ENCODE peak calls at places on chromosomes 12 and 14, in nine cellular contexts. One of them, this sample, is unnamed. For H3K36me3 and H3K4me1, the result is how much of the 10 kb centered on the place peaks cover.

GRCh38 chr12:117279606-117280005 is 81.8 kb downstream of the NOS1 start:
- DNase-seq in transverse colon: no peak
- DNase-seq in sigmoid colon: no peak
- DNase-seq in GM12878: no peak
- DNase-seq in GM23338: peak
- DNase-seq in HepG2: no peak
- DNase-seq in stomach: no peak
- DNase-seq in breast epithelium: no peak
- DNase-seq in HCT116: no peak
- DNase-seq in this sample: no peak

GRCh38 chr14:70987042-70987441 is 79.8 kb downstream of the PCNX1 start:
- DNase-seq in HCT116: no peak
- DNase-seq in breast epithelium: no peak
- DNase-seq in GM12878: no peak
- DNase-seq in transverse colon: no peak
- DNase-seq in HepG2: no peak
- DNase-seq in GM23338: no peak
- DNase-seq in sigmoid colon: no peak
- DNase-seq in stomach: no peak
- DNase-seq in this sample: no peak

GRCh38 chr14:59566725-59567124 is 9.9 kb downstream of the CCDC175 start:
- DNase-seq in HepG2: no peak
- DNase-seq in HCT116: no peak
- DNase-seq in breast epithelium: no peak
- DNase-seq in GM12878: no peak
- DNase-seq in stomach: no peak
- DNase-seq in transverse colon: no peak
- DNase-seq in GM23338: no peak
- DNase-seq in sigmoid colon: no peak
- DNase-seq in this sample: no peak

GRCh38 chr12:14651371-14651770 is 45.0 kb downstream of the GUCY2C start:
- DNase-seq in GM23338: peak
- DNase-seq in stomach: no peak
- DNase-seq in HCT116: no peak
- DNase-seq in breast epithelium: no peak
- DNase-seq in transverse colon: no peak
- DNase-seq in sigmoid colon: no peak
- DNase-seq in HepG2: no peak
- DNase-seq in GM12878: no peak
- DNase-seq in this sample: no peak

GRCh38 chr14:92747701-92748258 is 647 bp downstream of the LGMN start:
- DNase-seq in HepG2: peak
- DNase-seq in HCT116: no peak
- DNase-seq in stomach: no peak
- DNase-seq in sigmoid colon: no peak
- DNase-seq in GM23338: peak
- DNase-seq in GM12878: no peak
- DNase-seq in breast epithelium: no peak
- DNase-seq in transverse colon: peak
- DNase-seq in this sample: peak

GRCh38 chr12:76346798-76347420 is 1.3 kb downstream of the BBS10 start:
- DNase-seq in GM23338: no peak
- DNase-seq in HCT116: no peak
- DNase-seq in GM12878: peak
- DNase-seq in breast epithelium: no peak
- DNase-seq in stomach: no peak
- DNase-seq in sigmoid colon: no peak
- DNase-seq in HepG2: peak
- DNase-seq in transverse colon: no peak
- DNase-seq in this sample: peak

GRCh38 chr14:94867931-94868597 is 98.2 kb upstream of the GSC start:
- DNase-seq in sigmoid colon: no peak
- DNase-seq in transverse colon: no peak
- DNase-seq in GM12878: no peak
- DNase-seq in GM23338: peak
- DNase-seq in stomach: no peak
- DNase-seq in HCT116: no peak
- DNase-seq in breast epithelium: no peak
- DNase-seq in HepG2: no peak
- DNase-seq in this sample: no peak

GRCh38 chr12:95723693-95724384 is 66.7 kb downstream of the NTN4 start:
- DNase-seq in HCT116: no peak
- DNase-seq in HepG2: no peak
- DNase-seq in sigmoid colon: no peak
- DNase-seq in stomach: no peak
- DNase-seq in GM12878: no peak
- DNase-seq in transverse colon: no peak
- DNase-seq in GM23338: no peak
- DNase-seq in breast epithelium: no peak
- DNase-seq in this sample: no peak

GRCh38 chr12:53391667-53392244 is 11.8 kb downstream of the SP1 start:
- DNase-seq in transverse colon: no peak
- DNase-seq in GM12878: no peak
- DNase-seq in breast epithelium: no peak
- DNase-seq in GM23338: no peak
- DNase-seq in stomach: no peak
- DNase-seq in HepG2: no peak
- DNase-seq in sigmoid colon: no peak
- DNase-seq in HCT116: no peak
- DNase-seq in this sample: no peak

GRCh38 chr14:103057372-103058208 is at the start of gene CDC42BPB:
- DNase-seq in stomach: peak
- DNase-seq in HepG2: peak
- DNase-seq in GM23338: peak
- DNase-seq in transverse colon: peak
- DNase-seq in sigmoid colon: peak
- DNase-seq in GM12878: no peak
- DNase-seq in breast epithelium: peak
- DNase-seq in HCT116: peak
- DNase-seq in this sample: peak

GRCh38 chr12:92784356-92784755 is 81.6 kb downstream of the PLEKHG7 start:
- DNase-seq in stomach: no peak
- DNase-seq in GM23338: no peak
- DNase-seq in transverse colon: no peak
- DNase-seq in HCT116: no peak
- DNase-seq in HepG2: no peak
- DNase-seq in breast epithelium: no peak
- DNase-seq in sigmoid colon: no peak
- DNase-seq in GM12878: no peak
- DNase-seq in this sample: no peak

GRCh38 chr14:67999290-67999689 is 179.7 kb downstream of the RAD51B start:
- DNase-seq in GM23338: no peak
- DNase-seq in breast epithelium: no peak
- DNase-seq in HepG2: no peak
- DNase-seq in stomach: no peak
- DNase-seq in GM12878: no peak
- DNase-seq in sigmoid colon: no peak
- DNase-seq in HCT116: no peak
- DNase-seq in transverse colon: no peak
- DNase-seq in this sample: no peak

GRCh38 chr12:106974525-106974924 is 12.4 kb downstream of the MTERF2 start:
- DNase-seq in GM23338: no peak
- DNase-seq in stomach: no peak
- DNase-seq in GM12878: no peak
- DNase-seq in sigmoid colon: no peak
- DNase-seq in HCT116: no peak
- DNase-seq in transverse colon: no peak
- DNase-seq in breast epithelium: no peak
- DNase-seq in HepG2: peak
- DNase-seq in this sample: no peak

DNA sequence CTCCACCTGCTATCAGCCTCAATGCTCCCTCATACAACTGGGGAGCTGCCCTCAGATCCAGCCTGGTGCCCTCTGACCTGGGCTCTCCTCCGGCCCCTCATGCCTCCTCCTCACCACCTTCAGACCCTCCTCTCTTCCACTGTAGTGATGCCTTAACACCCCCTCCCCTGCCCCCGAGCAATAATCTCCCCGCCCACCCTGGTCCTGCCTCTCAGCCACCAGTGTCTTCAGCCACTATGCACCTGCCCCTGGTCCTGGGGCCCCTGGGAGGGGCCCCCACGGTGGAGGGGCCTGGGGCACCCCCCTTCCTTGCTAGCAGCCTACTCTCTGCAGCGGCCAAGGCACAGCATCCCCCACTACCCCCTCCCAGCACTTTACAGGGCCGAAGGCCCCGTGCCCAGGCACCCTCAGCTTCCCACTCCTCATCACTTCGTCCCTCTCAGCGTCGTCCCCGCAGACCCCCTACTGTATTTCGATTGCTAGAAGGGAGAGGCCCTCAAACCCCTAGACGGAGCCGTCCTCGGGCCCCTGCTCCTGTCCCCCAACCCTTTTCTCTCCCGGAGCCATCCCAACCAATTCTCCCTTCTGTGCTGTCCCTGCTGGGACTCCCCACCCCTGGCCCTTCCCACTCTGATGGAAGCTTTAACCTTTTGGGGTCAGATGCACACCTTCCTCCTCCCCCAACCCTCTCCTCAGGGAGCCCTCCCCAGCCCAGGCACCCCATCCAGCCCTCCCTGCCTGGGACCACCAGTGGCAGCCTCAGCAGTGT is 3.2 kb downstream of the MBD6 start:
- DNase-seq in breast epithelium: no peak
- DNase-seq in GM23338: no peak
- DNase-seq in transverse colon: no peak
- DNase-seq in HCT116: no peak
- DNase-seq in stomach: no peak
- DNase-seq in HepG2: no peak
- DNase-seq in sigmoid colon: no peak
- DNase-seq in GM12878: no peak
- DNase-seq in this sample: no peak
- H3K36me3 ChIP-seq in breast epithelium: under half
- H3K36me3 ChIP-seq in GM23338: under half
- H3K36me3 ChIP-seq in transverse colon: under half
- H3K36me3 ChIP-seq in HCT116: under half
- H3K36me3 ChIP-seq in stomach: half or more
- H3K36me3 ChIP-seq in HepG2: half or more
- H3K36me3 ChIP-seq in sigmoid colon: under half
- H3K36me3 ChIP-seq in GM12878: under half
- H3K36me3 ChIP-seq in this sample: under half

GRCh38 chr12:120720234-120720968 is 5.2 kb upstream of the ACADS start:
- DNase-seq in HCT116: no peak
- DNase-seq in HepG2: no peak
- DNase-seq in transverse colon: no peak
- DNase-seq in GM12878: no peak
- DNase-seq in breast epithelium: no peak
- DNase-seq in sigmoid colon: peak
- DNase-seq in GM23338: no peak
- DNase-seq in stomach: no peak
- DNase-seq in this sample: no peak
- TF ChIP-seq POLR2AphosphoS5 in HCT116: no peak
- TF ChIP-seq POLR2AphosphoS5 in HepG2: no peak
- TF ChIP-seq POLR2AphosphoS5 in transverse colon: no peak
- TF ChIP-seq POLR2AphosphoS5 in GM12878: no peak
- TF ChIP-seq POLR2AphosphoS5 in breast epithelium: no peak
- TF ChIP-seq POLR2AphosphoS5 in sigmoid colon: peak
- TF ChIP-seq POLR2AphosphoS5 in GM23338: no peak
- TF ChIP-seq POLR2AphosphoS5 in stomach: no peak
- TF ChIP-seq POLR2AphosphoS5 in this sample: no peak

GRCh38 chr12:132771126-132771838 is 9.7 kb upstream of the ANKLE2 start:
- DNase-seq in HCT116: no peak
- DNase-seq in breast epithelium: no peak
- DNase-seq in HepG2: no peak
- DNase-seq in GM23338: no peak
- DNase-seq in stomach: no peak
- DNase-seq in GM12878: no peak
- DNase-seq in sigmoid colon: no peak
- DNase-seq in transverse colon: peak
- DNase-seq in this sample: no peak
- H3K4me1 ChIP-seq in HCT116: under half
- H3K4me1 ChIP-seq in breast epithelium: under half
- H3K4me1 ChIP-seq in HepG2: under half
- H3K4me1 ChIP-seq in GM23338: under half
- H3K4me1 ChIP-seq in stomach: under half
- H3K4me1 ChIP-seq in GM12878: half or more
- H3K4me1 ChIP-seq in sigmoid colon: under half
- H3K4me1 ChIP-seq in transverse colon: under half
- H3K4me1 ChIP-seq in this sample: under half

GRCh38 chr12:123238330-123238682 is 5.1 kb downstream of the MTRFR start:
- DNase-seq in stomach: no peak
- DNase-seq in HepG2: no peak
- DNase-seq in GM12878: no peak
- DNase-seq in HCT116: no peak
- DNase-seq in GM23338: no peak
- DNase-seq in breast epithelium: no peak
- DNase-seq in transverse colon: no peak
- DNase-seq in sigmoid colon: no peak
- DNase-seq in this sample: no peak

GRCh38 chr12:123245678-123246077 is 12.4 kb downstream of the MTRFR start:
- DNase-seq in breast epithelium: no peak
- DNase-seq in HCT116: no peak
- DNase-seq in sigmoid colon: no peak
- DNase-seq in HepG2: no peak
- DNase-seq in GM23338: no peak
- DNase-seq in transverse colon: no peak
- DNase-seq in stomach: no peak
- DNase-seq in GM12878: no peak
- DNase-seq in this sample: no peak

GRCh38 chr12:123243851-123244250 is 10.6 kb downstream of the MTRFR start:
- DNase-seq in HepG2: no peak
- DNase-seq in stomach: no peak
- DNase-seq in GM12878: no peak
- DNase-seq in transverse colon: no peak
- DNase-seq in GM23338: no peak
- DNase-seq in sigmoid colon: no peak
- DNase-seq in HCT116: no peak
- DNase-seq in breast epithelium: no peak
- DNase-seq in this sample: no peak

GRCh38 chr12:123238961-123239360 is 5.7 kb downstream of the MTRFR start:
- DNase-seq in stomach: no peak
- DNase-seq in HCT116: no peak
- DNase-seq in sigmoid colon: no peak
- DNase-seq in GM23338: no peak
- DNase-seq in transverse colon: no peak
- DNase-seq in breast epithelium: no peak
- DNase-seq in GM12878: no peak
- DNase-seq in HepG2: no peak
- DNase-seq in this sample: no peak

DNA sequence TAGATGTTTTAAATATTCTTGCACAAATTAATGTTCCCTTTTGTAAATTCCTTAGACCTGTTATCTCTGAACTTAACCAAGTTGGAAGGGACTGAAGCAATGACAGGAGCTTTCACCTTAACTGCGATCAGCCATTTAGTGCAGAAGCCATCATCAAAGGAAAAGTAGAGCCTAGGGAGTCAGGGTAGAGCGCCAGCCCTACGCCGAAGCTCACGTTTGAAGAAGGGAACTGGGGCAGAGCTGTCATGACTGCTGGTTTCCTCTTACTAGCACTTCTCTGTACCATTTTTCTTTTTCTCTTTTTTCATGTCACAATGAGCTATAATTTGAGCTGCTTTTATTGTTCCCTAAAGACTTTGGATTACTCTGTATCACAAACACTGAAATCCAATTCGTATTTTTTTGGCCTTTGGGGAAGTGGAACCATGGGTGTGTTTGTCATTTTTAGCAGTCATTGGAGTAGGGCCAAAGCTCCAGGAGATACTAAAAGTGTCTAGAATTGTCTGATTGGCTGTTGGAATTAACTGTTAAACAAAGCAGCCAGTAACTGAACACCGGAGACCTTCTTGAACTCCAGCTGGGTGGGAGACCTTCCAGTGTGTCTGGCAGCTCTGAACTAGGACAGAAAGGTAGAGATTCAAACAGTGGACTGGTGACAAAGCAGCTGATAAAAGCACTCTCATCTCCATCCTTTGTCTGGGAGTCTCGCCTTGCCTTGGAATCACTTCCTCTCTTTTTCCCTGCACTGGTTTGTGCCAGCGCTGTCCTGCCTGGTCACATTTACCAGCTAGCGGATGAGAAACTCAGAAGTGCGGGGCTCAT is 9.1 kb downstream of the MTRFR start:
- DNase-seq in breast epithelium: no peak
- DNase-seq in HCT116: no peak
- DNase-seq in transverse colon: no peak
- DNase-seq in stomach: no peak
- DNase-seq in GM23338: no peak
- DNase-seq in HepG2: no peak
- DNase-seq in GM12878: no peak
- DNase-seq in sigmoid colon: no peak
- DNase-seq in this sample: no peak
- H3K36me3 ChIP-seq in breast epithelium: under half
- H3K36me3 ChIP-seq in HCT116: under half
- H3K36me3 ChIP-seq in transverse colon: under half
- H3K36me3 ChIP-seq in stomach: under half
- H3K36me3 ChIP-seq in GM23338: under half
- H3K36me3 ChIP-seq in HepG2: under half
- H3K36me3 ChIP-seq in GM12878: under half
- H3K36me3 ChIP-seq in sigmoid colon: under half
- H3K36me3 ChIP-seq in this sample: under half